ENCODE peak calls at places on chromosomes 1 and 21, in eight cellular contexts. U is neural progenitor cell, R is choroid plexus epithelial cell, B is psoas muscle, V is PC-3, Q is mammary epithelial cell, X is body of pancreas, I is progenitor cell of endocrine pancreas. N is an unnamed sample.

GRCh38 chr1:232635778-232636356 is 5.9 kb upstream of the SIPA1L2 start:
- DNase-seq in I (no peak), U (peak), B (no peak), X (no peak), Q (peak), V (peak), R (peak), N (no peak)

GRCh38 chr1:40736085-40736531 is 44.6 kb downstream of the NFYC start:
- DNase-seq in Q (peak), B (no peak), U (peak), V (no peak), R (peak), X (no peak), I (no peak), N (no peak)

GRCh38 chr1:110200666-110201065 is 9.4 kb upstream of the KCNC4 start:
- DNase-seq in Q (no peak), B (no peak), X (no peak), U (no peak), V (no peak), I (no peak), R (peak), N (no peak)

GRCh38 chr1:53180226-53180625 is 16.4 kb upstream of the CPT2 start:
- DNase-seq in U (no peak), B (no peak), X (no peak), R (no peak), I (no peak), V (no peak), Q (no peak), N (no peak)

GRCh38 chr1:234921266-234922062 is 207.2 kb downstream of the TOMM20 start:
- DNase-seq in X (peak), V (no peak), B (no peak), U (no peak), Q (no peak), I (no peak), R (peak), N (no peak)

GRCh38 chr1:181128592-181129497 is 40.3 kb downstream of the IER5 start:
- DNase-seq in R (no peak), U (peak), Q (no peak), X (no peak), I (no peak), B (no peak), V (no peak), N (no peak)

GRCh38 chr1:67460648-67461500 is 30.7 kb upstream of the SERBP1 start:
- DNase-seq in V (peak), R (no peak), U (peak), I (no peak), B (peak), Q (no peak), X (no peak), N (no peak)

GRCh38 chr1:18732686-18733085 is 102.0 kb downstream of the PAX7 start:
- DNase-seq in X (no peak), Q (no peak), R (no peak), V (no peak), U (no peak), I (no peak), B (no peak), N (no peak)

GRCh38 chr1:3213730-3214129 is 144.7 kb downstream of the PRDM16 start:
- DNase-seq in B (no peak), R (no peak), U (no peak), X (peak), I (no peak), Q (no peak), V (no peak), N (no peak)

GRCh38 chr1:163128282-163128681 is 59.1 kb downstream of the RGS4 start:
- DNase-seq in B (no peak), U (no peak), Q (no peak), V (no peak), I (no peak), R (no peak), X (no peak), N (no peak)

GRCh38 chr1:1298861-1299685 is 8.7 kb downstream of the ACAP3 start:
- DNase-seq in I (no peak), X (no peak), Q (no peak), R (no peak), U (peak), B (no peak), V (no peak), N (peak)

GRCh38 chr1:9841460-9841859 is 17.7 kb upstream of the CLSTN1 start:
- DNase-seq in B (no peak), Q (no peak), I (no peak), R (no peak), V (no peak), X (no peak), U (no peak), N (no peak)

GRCh38 chr1:81446006-81446669 is 354.6 kb upstream of the ADGRL2 start:
- DNase-seq in U (no peak), V (no peak), X (peak), R (no peak), I (no peak), B (no peak), Q (no peak), N (no peak)

GRCh38 chr1:153795325-153795837 is 20.2 kb downstream of the SLC27A3 start:
- DNase-seq in Q (no peak), U (no peak), V (no peak), R (no peak), I (no peak), X (no peak), B (peak), N (no peak)

GRCh38 chr21:14685568-14685967 is 139.5 kb upstream of the SAMSN1 start:
- DNase-seq in X (no peak), U (no peak), V (no peak), I (no peak), B (no peak), Q (no peak), R (peak), N (no peak)

GRCh38 chr1:216140650-216141547 is 282.3 kb downstream of the USH2A start:
- DNase-seq in U (peak), R (peak), B (no peak), X (no peak), I (no peak), V (no peak), Q (no peak), N (no peak)

GRCh38 chr1:91596474-91596873 is 95.8 kb downstream of the CDC7 start:
- DNase-seq in V (peak), U (no peak), I (no peak), B (no peak), X (no peak), R (peak), Q (peak), N (no peak)

GRCh38 chr1:53685272-53686051 is 53.5 kb downstream of the GLIS1 start:
- DNase-seq in U (peak), I (no peak), X (peak), V (no peak), B (no peak), Q (no peak), R (peak), N (peak)

GRCh38 chr21:16588433-16588860 is 858.7 kb downstream of the USP25 start:
- DNase-seq in I (peak), X (peak), R (peak), V (peak), B (peak), U (peak), Q (peak), N (peak)

GRCh38 chr1:95408506-95409136 is 174.6 kb downstream of the RWDD3 start:
- DNase-seq in R (no peak), Q (no peak), U (peak), B (no peak), X (no peak), V (no peak), I (no peak), N (no peak)

GRCh38 chr1:27342778-27343638 is 1.2 kb downstream of the SYTL1 start:
- DNase-seq in X (peak), Q (peak), I (no peak), B (no peak), U (peak), R (no peak), V (peak), N (no peak)

GRCh38 chr1:100767176-100767876 is 47.8 kb downstream of the VCAM1 start:
- DNase-seq in V (peak), I (no peak), B (no peak), R (peak), U (no peak), X (no peak), Q (peak), N (no peak)

GRCh38 chr1:13730751-13731482 is 30.9 kb downstream of the PRDM2 start:
- DNase-seq in R (peak), X (no peak), B (peak), I (no peak), Q (no peak), U (no peak), V (no peak), N (no peak)

GRCh38 chr1:205062319-205062718 is 19.3 kb downstream of the CNTN2 start:
- DNase-seq in B (peak), X (no peak), V (no peak), Q (no peak), I (no peak), R (no peak), U (no peak), N (no peak)

GRCh38 chr1:245306628-245307410 is 152.0 kb downstream of the KIF26B start:
- DNase-seq in X (no peak), U (no peak), V (no peak), R (no peak), Q (no peak), I (no peak), B (no peak), N (no peak)

GRCh38 chr1:58568911-58569310 is 8.1 kb downstream of the TACSTD2 start:
- DNase-seq in X (no peak), I (no peak), B (no peak), Q (no peak), V (no peak), R (no peak), U (no peak), N (no peak)

GRCh38 chr1:58885998-58886397 is 102.2 kb upstream of the JUN start:
- DNase-seq in I (no peak), B (peak), X (peak), U (no peak), Q (no peak), R (peak), V (no peak), N (no peak)

GRCh38 chr1:22442212-22442894 is 9.3 kb upstream of the ZBTB40 start:
- DNase-seq in I (no peak), U (no peak), V (no peak), R (peak), B (no peak), Q (no peak), X (no peak), N (no peak)

GRCh38 chr1:20112279-20113000 is 6.9 kb downstream of the PLA2G2D start:
- DNase-seq in U (no peak), V (no peak), R (no peak), B (no peak), Q (peak), X (no peak), I (no peak), N (no peak)

GRCh38 chr1:15431571-15431948 is 6.7 kb upstream of the CTRC start:
- DNase-seq in Q (no peak), R (no peak), X (peak), I (no peak), U (no peak), B (no peak), V (no peak), N (no peak)

GRCh38 chr1:186511761-186512637 is 51.1 kb upstream of the PDC start:
- DNase-seq in X (no peak), I (no peak), U (no peak), R (peak), Q (no peak), B (no peak), V (peak), N (no peak)

GRCh38 chr1:91670781-91671180 is 170.1 kb downstream of the CDC7 start:
- DNase-seq in B (no peak), Q (no peak), V (no peak), I (no peak), X (no peak), R (no peak), U (peak), N (no peak)

GRCh38 chr1:91585982-91586381 is 85.3 kb downstream of the CDC7 start:
- DNase-seq in R (no peak), U (no peak), X (no peak), B (no peak), V (no peak), I (no peak), Q (no peak), N (no peak)

GRCh38 chr1:19643602-19644419 is at the start of gene NBL1:
- DNase-seq in B (peak), I (no peak), U (peak), R (peak), V (peak), Q (peak), X (peak), N (no peak)

GRCh38 chr1:202692959-202693555 is 17.2 kb downstream of the SYT2 start:
- DNase-seq in V (peak), B (peak), X (peak), Q (peak), R (peak), I (peak), U (peak), N (peak)

GRCh38 chr1:61141288-61142044 is 59.1 kb downstream of the NFIA start:
- DNase-seq in U (no peak), B (no peak), V (peak), R (peak), Q (peak), X (no peak), I (no peak), N (no peak)

GRCh38 chr1:61139324-61140055 is 57.1 kb downstream of the NFIA start:
- DNase-seq in Q (peak), B (no peak), I (no peak), U (peak), V (peak), X (no peak), R (peak), N (no peak)

GRCh38 chr1:61142726-61143500 is 60.6 kb downstream of the NFIA start:
- DNase-seq in B (no peak), U (no peak), V (peak), R (no peak), Q (peak), X (peak), I (no peak), N (no peak)

GRCh38 chr1:61140056-61140549 is 57.7 kb downstream of the NFIA start:
- DNase-seq in B (no peak), V (no peak), R (no peak), X (no peak), I (no peak), Q (no peak), U (no peak), N (no peak)

DNA sequence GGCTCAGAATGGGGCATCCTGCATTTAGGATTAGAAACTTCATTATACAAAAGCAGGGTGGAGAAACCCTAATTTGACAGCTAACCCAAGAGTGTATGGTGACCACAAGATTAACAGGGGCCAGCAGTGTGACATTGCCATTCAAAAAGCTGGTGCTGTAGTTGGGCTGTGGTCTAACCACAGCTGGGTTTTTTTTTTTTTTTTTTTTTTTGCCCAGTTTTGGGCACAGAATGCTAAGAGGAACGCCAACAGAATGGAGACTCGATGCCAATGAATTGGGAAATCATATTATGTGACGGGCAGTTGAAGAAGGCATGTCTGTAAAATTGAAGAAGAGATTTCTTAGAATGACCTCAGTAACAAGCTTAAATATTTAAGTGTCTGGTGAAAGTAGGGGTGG is 58.4 kb downstream of the NFIA start:
- DNase-seq in B (no peak), Q (no peak), R (no peak), X (no peak), U (no peak), V (no peak), I (no peak), N (no peak)
- TF ChIP-seq CTCF in B (no peak), Q (no peak), R (no peak), X (no peak), U (no peak), V (no peak), I (no peak), N (no peak)

DNA sequence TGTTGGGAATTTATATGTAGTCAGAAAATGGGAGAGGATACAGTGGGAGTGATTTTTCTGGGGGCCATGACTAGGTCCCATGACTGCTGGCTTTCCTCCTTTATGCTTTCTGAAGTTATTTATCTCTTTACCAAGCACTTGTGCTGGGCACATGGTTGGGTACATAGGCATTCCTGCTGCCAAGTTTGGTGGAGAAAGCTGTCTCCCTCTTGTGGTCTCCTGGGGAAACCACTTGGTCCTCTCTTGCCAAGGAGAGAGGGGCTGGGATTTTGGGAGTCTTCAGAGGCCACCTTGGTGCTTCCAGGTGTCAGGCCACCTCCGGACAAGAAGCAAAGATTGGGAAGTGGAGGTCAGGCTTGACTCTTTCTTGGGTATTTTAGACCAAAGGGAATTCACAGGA is 120.2 kb upstream of the KCNE2 start:
- DNase-seq in X (peak), I (no peak), U (peak), Q (peak), B (no peak), V (peak), R (peak), N (peak)
- TF ChIP-seq CTCF in X (peak), I (peak), U (peak), Q (peak), B (no peak), V (peak), R (peak), N (no peak)

DNA sequence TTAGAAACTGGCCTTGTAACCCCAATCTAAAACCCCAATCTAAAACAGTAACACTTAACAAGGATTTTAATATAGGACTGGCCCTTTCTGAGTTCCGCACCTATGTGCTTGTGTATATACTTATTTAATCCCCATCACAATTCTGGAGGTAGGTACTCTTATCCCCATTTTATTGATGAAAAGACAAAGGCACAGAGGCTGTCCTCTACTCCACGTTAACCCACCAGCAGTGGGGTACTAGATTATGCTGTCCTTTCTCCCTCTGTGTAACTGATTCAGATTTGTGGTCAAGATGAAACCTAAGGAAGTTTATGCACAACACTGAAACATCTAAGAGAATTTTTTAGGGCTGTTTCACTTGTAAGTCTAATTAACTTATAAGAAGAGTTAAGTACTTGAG is 175.3 kb downstream of the RERE start:
- DNase-seq in Q (no peak), V (no peak), X (no peak), I (no peak), B (no peak), U (no peak), R (no peak), N (no peak)
- TF ChIP-seq CTCF in Q (no peak), V (no peak), X (no peak), I (no peak), B (no peak), U (no peak), R (no peak), N (no peak)

DNA sequence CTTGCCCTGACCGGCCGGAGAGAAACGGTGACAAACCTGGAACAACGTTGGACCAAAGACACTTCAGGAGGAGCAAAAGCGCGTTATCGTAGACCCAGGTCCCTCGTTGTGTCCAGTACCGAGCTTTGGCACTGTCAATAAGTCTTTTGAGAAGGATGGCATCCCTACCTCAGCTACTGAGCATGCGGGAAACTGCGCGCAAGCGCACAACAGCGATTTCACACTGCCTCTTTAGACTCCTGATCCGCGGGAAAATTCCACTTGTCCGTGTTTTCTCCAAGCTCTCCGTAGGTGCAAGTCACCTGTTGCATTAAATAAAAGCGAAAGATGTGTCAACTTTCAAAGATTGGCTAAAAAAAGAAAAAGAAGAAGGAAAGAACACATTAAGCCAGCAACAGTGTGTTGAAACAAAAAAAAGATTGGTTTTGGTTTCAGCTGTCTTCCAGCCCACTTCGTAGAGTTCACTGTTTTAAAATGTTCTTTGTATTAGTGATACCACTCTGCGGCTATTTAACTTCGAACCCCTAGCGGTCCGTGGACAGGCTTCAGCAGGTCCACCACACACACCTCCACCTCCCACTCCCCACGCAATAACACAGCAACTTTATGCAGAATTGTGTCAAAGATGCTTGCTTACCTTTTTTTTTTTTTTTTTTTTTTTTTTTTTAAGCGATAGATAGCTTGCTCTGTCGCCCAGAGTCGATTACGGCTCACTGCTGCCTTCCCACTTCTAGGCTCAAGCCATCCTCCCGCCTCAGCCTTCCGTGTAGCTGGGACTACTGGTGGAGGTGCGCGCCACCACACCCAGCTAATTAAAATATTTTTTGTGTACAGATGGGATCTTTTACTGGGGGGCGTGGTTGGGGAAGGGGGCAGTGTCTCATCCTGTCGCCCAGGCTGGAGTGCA is at the start of gene BPNT1:
- DNase-seq in Q (peak), R (peak), U (peak), X (peak), V (peak), I (peak), B (peak), N (peak)
- TF ChIP-seq CTCF in Q (no peak), R (no peak), U (no peak), X (no peak), V (no peak), I (peak), B (no peak), N (no peak)

DNA sequence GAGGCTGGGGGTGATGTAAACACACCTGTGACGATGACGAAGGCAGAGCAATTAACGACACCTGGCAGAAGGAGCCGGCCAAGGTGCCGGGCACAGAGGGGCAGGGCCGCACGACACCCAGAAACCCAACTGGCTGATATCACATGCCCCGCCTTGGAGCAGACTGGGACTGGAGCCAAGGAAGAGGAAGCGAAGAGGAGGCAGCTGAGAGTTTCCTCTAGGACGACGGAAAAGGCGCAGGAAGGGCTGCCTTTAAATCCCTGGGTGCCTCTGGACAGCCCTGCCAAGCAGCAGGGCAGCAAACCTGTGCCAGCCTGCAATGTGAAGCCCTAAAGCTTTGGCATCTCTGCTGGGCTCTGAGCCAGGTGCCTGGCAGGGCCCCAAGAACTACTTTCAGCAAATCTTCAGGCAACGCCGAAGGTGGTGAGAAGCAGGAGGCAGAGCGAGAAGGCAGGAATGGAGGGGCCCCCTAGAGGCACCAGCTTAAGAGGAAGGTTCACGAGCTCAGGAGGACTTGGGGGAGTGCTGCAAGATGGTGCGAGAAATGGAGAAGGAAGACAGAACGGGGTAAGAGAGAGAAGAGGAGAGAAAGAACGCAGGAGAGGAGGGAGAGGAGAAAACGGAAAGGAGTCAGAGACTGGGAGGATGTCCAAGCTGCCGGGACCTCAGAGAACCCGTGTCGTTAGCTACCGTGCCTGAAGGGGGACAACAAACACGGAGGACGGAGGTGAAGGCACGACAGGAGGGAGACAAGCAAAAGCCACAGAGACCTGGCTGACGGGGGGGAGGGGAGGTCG is 25.3 kb upstream of the PEF1 start:
- DNase-seq in U (peak), V (peak), Q (peak), R (peak), B (peak), I (no peak), X (peak), N (no peak)
- TF ChIP-seq CTCF in U (peak), V (peak), Q (peak), R (peak), B (peak), I (peak), X (no peak), N (no peak)

N was measured in endothelial cell.